ENCODE peak calls at places on chromosomes 6 and 20, in four cellular contexts. I is A549, R is HepG2, P is K562. K is an unnamed sample.

GRCh38 chr20:50879649-50880550 is 51.3 kb downstream of the ADNP start:
- DNase-seq in R (no peak), P (no peak), I (no peak), K (no peak)

GRCh38 chr6:128465368-128466343 is 54.7 kb downstream of the PTPRK start:
- DNase-seq in I (no peak), R (no peak), P (no peak), K (no peak)

GRCh38 chr6:73180718-73181619 is 44.3 kb downstream of the KHDC1L start:
- DNase-seq in I (peak), P (peak), R (peak), K (peak)

GRCh38 chr6:108564178-108564577 is 3.5 kb downstream of the FOXO3 start:
- DNase-seq in R (no peak), P (no peak), I (no peak), K (peak)

GRCh38 chr6:53794073-53794719 is 609 bp upstream of the LRRC1 start:
- DNase-seq in I (peak), P (no peak), R (peak), K (peak)

GRCh38 chr6:105898286-105898685 is 187.8 kb upstream of the PRDM1 start:
- DNase-seq in P (no peak), I (no peak), R (no peak), K (peak)

GRCh38 chr20:61935926-61936700 is 129.6 kb downstream of the TAF4 start:
- DNase-seq in P (no peak), R (no peak), I (no peak), K (no peak)

GRCh38 chr6:72739368-72739779 is 117.5 kb downstream of the KCNQ5 start:
- DNase-seq in R (no peak), I (no peak), P (no peak), K (no peak)

GRCh38 chr6:100886078-100886477 is 4.9 kb upstream of the ASCC3 start:
- DNase-seq in I (no peak), P (no peak), R (no peak), K (peak)

GRCh38 chr6:16248271-16248670 is 9.9 kb downstream of the GMPR start:
- DNase-seq in R (no peak), P (no peak), I (no peak), K (no peak)

GRCh38 chr6:14655201-14655988 is 537.8 kb downstream of the CD83 start:
- DNase-seq in R (no peak), P (no peak), I (no peak), K (no peak)

GRCh38 chr6:43737272-43738081 is 32.5 kb upstream of the VEGFA start:
- DNase-seq in R (no peak), I (no peak), P (peak), K (peak)
- TF ChIP-seq MAZ in R (no peak), I (no peak), P (no peak), K (no peak)

DNA sequence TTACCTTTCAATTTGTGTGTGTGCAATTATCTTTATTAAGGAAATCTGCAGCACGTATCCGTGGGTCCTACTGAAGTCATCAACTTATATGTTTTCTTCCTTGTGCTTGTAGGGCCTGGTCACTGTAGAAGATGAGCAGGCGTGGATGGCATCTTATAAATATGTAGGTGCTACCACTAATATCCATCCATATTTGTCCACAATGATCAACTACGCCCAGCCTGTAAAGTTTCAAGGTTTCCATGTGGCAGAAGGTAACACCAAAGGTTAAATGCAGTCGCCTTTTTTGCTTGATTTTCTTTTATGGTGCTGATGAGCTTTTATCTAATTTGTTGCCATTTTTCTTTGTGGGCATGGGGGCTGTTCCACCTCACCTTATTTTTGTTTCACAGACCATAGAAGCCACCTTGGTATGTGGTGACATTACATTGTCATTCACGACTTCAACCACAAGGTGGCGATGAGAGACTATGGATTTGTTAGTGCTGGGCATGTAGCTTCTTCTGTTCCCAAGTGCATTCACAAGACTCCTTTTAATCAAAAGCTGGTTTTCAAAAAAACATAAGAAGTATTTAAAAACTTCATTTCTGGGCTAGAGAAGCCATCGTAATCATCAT is 106.5 kb upstream of the LAMP5 start:
- DNase-seq in P (peak), R (peak), I (peak), K (peak)
- TF ChIP-seq MAZ in P (no peak), R (no peak), I (no peak), K (no peak)

GRCh38 chr6:85390105-85390728 is 59.7 kb upstream of the NT5E start:
- DNase-seq in R (peak), P (no peak), I (no peak), K (peak)
- TF ChIP-seq MAZ in R (no peak), P (no peak), I (no peak), K (no peak)

GRCh38 chr6:87722831-87723726 is 21.0 kb upstream of the AKIRIN2 start:
- DNase-seq in R (peak), I (peak), P (peak), K (peak)

GRCh38 chr6:87714093-87714809 is 12.2 kb upstream of the AKIRIN2 start:
- DNase-seq in P (no peak), R (no peak), I (no peak), K (peak)

GRCh38 chr6:87721311-87721710 is 19.3 kb upstream of the AKIRIN2 start:
- DNase-seq in I (no peak), P (no peak), R (no peak), K (no peak)

GRCh38 chr6:87716928-87717655 is 15.1 kb upstream of the AKIRIN2 start:
- DNase-seq in P (no peak), I (no peak), R (no peak), K (no peak)

GRCh38 chr6:87718662-87719433 is 16.8 kb upstream of the AKIRIN2 start:
- DNase-seq in R (no peak), I (no peak), P (no peak), K (peak)
- TF ChIP-seq MAZ in R (no peak), I (no peak), P (no peak), K (no peak)

GRCh38 chr6:142276256-142276655 is 25.6 kb upstream of the ADGRG6 start:
- DNase-seq in R (no peak), I (no peak), P (no peak), K (no peak)

GRCh38 chr6:142271476-142271875 is 30.3 kb upstream of the ADGRG6 start:
- DNase-seq in I (no peak), R (no peak), P (no peak), K (no peak)

GRCh38 chr6:142279350-142280180 is 22.2 kb upstream of the ADGRG6 start:
- DNase-seq in I (no peak), R (peak), P (no peak), K (peak)

GRCh38 chr6:142280265-142280664 is 21.5 kb upstream of the ADGRG6 start:
- DNase-seq in R (peak), I (no peak), P (no peak), K (no peak)

GRCh38 chr6:142275146-142276006 is 26.4 kb upstream of the ADGRG6 start:
- DNase-seq in P (no peak), R (no peak), I (peak), K (peak)
- TF ChIP-seq MAZ in P (no peak), R (no peak), I (no peak), K (no peak)

GRCh38 chr6:130020106-130020851 is 1.9 kb downstream of the L3MBTL3 start:
- DNase-seq in R (no peak), P (peak), I (peak), K (no peak)

GRCh38 chr6:130020892-130021483 is 2.6 kb downstream of the L3MBTL3 start:
- DNase-seq in R (peak), P (peak), I (peak), K (peak)

GRCh38 chr6:130019796-130020105 is 1.4 kb downstream of the L3MBTL3 start:
- DNase-seq in I (no peak), R (no peak), P (peak), K (no peak)

GRCh38 chr6:130018292-130018829 is at the start of gene L3MBTL3:
- DNase-seq in P (peak), I (peak), R (peak), K (peak)

GRCh38 chr6:130018830-130019795 is 732 bp downstream of the L3MBTL3 start:
- DNase-seq in P (peak), I (peak), R (no peak), K (peak)
- TF ChIP-seq MAZ in P (peak), I (no peak), R (peak), K (no peak)

DNA sequence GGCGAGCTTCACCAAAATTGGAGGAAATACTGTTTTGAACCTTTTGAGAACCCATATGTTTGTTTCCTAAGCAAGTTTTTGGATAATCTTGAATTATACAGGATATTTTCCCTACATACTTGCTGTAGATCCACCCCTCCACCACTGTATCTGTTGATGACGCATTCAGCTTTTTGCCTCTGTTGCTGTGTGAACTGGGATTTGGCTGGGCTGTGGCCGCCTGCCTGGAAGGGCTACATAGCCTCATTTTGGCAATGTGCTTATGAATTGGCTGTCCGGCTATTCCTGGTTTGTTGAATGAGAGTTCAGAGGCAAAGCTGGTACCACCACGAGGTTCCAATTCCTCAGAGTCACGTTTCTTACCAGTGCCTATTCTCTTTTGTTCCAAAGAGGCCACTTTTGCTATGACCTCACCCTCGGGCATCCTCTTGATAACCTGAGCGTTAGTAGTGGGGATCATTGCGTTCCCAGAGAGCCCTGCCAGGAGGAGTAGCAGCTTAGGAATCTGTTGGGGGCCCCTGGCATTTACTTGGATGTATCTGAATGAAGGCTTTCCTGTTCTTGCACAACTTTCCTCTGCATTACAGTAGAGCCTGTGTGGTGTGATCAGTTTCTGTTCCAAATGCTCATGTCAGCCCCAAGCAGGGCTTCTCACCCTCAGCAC is 6.4 kb downstream of the FAM83D start:
- DNase-seq in P (no peak), I (no peak), R (no peak), K (peak)
- TF ChIP-seq MAZ in P (no peak), I (no peak), R (no peak), K (no peak)